ENCODE peak calls at places on chromosomes 2 and 18, in five cellular contexts. V is esophagus squamous epithelium, L is RWPE1, H is AG09309, C is A673. G is an unnamed sample.

GRCh38 chr18:57438669-57439616 is 3.8 kb downstream of the ONECUT2 start:
- DNase-seq in V (no peak), L (no peak), H (no peak), C (no peak), G (no peak)

GRCh38 chr2:27049422-27050280 is 1.8 kb upstream of the AGBL5 start:
- DNase-seq in V (no peak), L (peak), H (no peak), C (no peak), G (peak)

GRCh38 chr18:58101291-58101706 is 57.3 kb downstream of the NEDD4L start:
- DNase-seq in V (no peak), L (no peak), H (no peak), C (no peak), G (no peak)

GRCh38 chr18:65468881-65469280 is 281.9 kb upstream of the CDH7 start:
- DNase-seq in V (no peak), L (no peak), H (no peak), C (no peak), G (no peak)

GRCh38 chr18:55753643-55754255 is 165.8 kb upstream of the TCF4 start:
- DNase-seq in V (no peak), L (peak), H (no peak), C (no peak), G (no peak)

GRCh38 chr2:140882671-140883620 is 1247.9 kb downstream of the LRP1B start:
- DNase-seq in V (no peak), L (no peak), H (no peak), C (peak), G (no peak)

GRCh38 chr18:54906636-54907180 is 52.6 kb downstream of the CCDC68 start:
- DNase-seq in V (no peak), L (no peak), H (peak), C (no peak), G (no peak)

GRCh38 chr2:119517433-119517832 is 6.8 kb downstream of the SCTR start:
- DNase-seq in V (no peak), L (peak), H (no peak), C (peak), G (no peak)

GRCh38 chr2:195649629-195650190 is 7.3 kb upstream of the SLC39A10 start:
- DNase-seq in V (no peak), L (no peak), H (no peak), C (no peak), G (no peak)

GRCh38 chr2:210963386-210963785 is 407.0 kb downstream of the CPS1 start:
- DNase-seq in V (no peak), L (no peak), H (no peak), C (no peak), G (no peak)

GRCh38 chr2:30847329-30847728 is 40.1 kb upstream of the CAPN13 start:
- DNase-seq in V (no peak), L (peak), H (no peak), C (no peak), G (no peak)

GRCh38 chr2:55141572-55142413 is 90.3 kb downstream of the CLHC1 start:
- DNase-seq in V (no peak), L (no peak), H (no peak), C (no peak), G (no peak)

GRCh38 chr2:75065402-75066008 is 107.1 kb downstream of the POLE4 start:
- DNase-seq in V (no peak), L (no peak), H (no peak), C (peak), G (no peak)

GRCh38 chr2:28366496-28367282 is 26.0 kb upstream of the FOSL2 start:
- DNase-seq in V (no peak), L (no peak), H (no peak), C (no peak), G (no peak)

GRCh38 chr2:136206613-136207012 is 88.7 kb upstream of the CXCR4 start:
- DNase-seq in V (peak), L (no peak), H (no peak), C (no peak), G (no peak)

GRCh38 chr2:193868833-193869232 is 1674.1 kb upstream of the TMEFF2 start:
- DNase-seq in V (no peak), L (no peak), H (no peak), C (peak), G (no peak)

GRCh38 chr18:49563130-49563540 is 1.3 kb downstream of the LIPG start:
- DNase-seq in V (no peak), L (peak), H (no peak), C (no peak), G (no peak)

GRCh38 chr2:239605976-239606375 is 205.2 kb upstream of the HDAC4 start:
- DNase-seq in V (no peak), L (no peak), H (no peak), C (no peak), G (no peak)

GRCh38 chr2:178324072-178324471 is 126.9 kb downstream of the PRKRA start:
- DNase-seq in V (no peak), L (no peak), H (no peak), C (no peak), G (no peak)

GRCh38 chr2:42856891-42857632 is 64.7 kb upstream of the HAAO start:
- DNase-seq in V (no peak), L (peak), H (no peak), C (no peak), G (no peak)

GRCh38 chr2:19357383-19358241 is 811 bp downstream of the OSR1 start:
- DNase-seq in V (no peak), L (no peak), H (no peak), C (no peak), G (no peak)

GRCh38 chr2:172556284-172557033 is 569 bp downstream of the PDK1 start:
- DNase-seq in V (peak), L (peak), H (peak), C (peak), G (peak)

GRCh38 chr2:195392446-195393336 is 264.3 kb upstream of the SLC39A10 start:
- DNase-seq in V (no peak), L (no peak), H (no peak), C (no peak), G (no peak)

GRCh38 chr2:45882707-45883106 is 231.2 kb downstream of the PRKCE start:
- DNase-seq in V (no peak), L (no peak), H (no peak), C (no peak), G (no peak)

GRCh38 chr2:64277101-64277849 is 133.1 kb upstream of the PELI1 start:
- DNase-seq in V (no peak), L (no peak), H (no peak), C (peak), G (no peak)

GRCh38 chr2:227365833-227366232 is 13.3 kb downstream of the TM4SF20 start:
- DNase-seq in V (no peak), L (no peak), H (no peak), C (no peak), G (no peak)

GRCh38 chr2:65186872-65187851 is 40.5 kb upstream of the ACTR2 start:
- DNase-seq in V (no peak), L (peak), H (peak), C (peak), G (peak)

GRCh38 chr2:69046221-69046662 is 33.3 kb downstream of the ANTXR1 start:
- DNase-seq in V (no peak), L (peak), H (no peak), C (no peak), G (no peak)
- TF ChIP-seq CTCF in V (no peak), L (no peak), H (no peak), C (no peak), G (no peak)

GRCh38 chr18:75854174-75854573 is 426.7 kb upstream of the SMIM21 start:
- DNase-seq in V (no peak), L (no peak), H (no peak), C (peak), G (no peak)
- TF ChIP-seq CTCF in V (no peak), L (peak), H (no peak), C (peak), G (peak)

DNA sequence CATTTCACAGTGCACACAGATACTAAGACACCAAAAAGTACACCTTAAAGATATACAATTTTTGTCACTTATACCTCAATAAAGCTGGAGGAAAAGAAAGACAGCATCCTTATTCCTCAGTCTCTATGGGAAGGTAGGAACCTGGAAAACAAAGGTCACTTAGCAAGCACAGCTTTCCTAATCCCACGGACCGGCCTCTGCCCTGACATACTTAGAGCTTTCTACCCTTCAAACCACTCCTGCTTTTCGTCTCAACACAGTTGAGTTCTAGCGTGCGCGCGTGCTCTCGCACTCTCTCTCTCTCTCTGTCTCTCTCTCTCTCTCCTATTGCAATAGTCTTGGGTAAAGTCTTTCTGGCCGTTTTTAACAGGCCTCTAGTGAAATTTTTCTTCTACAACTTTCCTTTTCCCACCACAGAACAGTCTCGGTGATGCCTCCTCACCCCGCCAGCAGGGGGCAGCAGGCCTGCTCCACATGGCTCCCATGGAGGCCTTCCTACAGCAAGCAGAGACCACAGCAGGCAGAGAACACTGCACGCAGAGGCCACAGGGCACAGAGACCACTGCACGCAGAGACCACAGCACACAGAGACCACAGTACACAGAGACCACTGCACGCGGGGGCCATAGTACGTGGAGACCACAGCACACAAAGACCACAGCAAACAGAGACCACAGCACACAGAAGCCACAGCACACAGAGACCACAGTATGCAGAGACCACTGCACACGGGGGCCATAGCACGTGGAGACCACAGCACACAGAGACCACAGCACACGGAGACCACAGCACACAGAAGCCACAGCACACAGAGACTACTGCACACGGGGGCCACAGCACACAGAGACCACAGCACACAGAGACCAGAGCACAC is 106.9 kb downstream of the FBXO15 start:
- DNase-seq in V (no peak), L (no peak), H (no peak), C (peak), G (peak)
- TF ChIP-seq CTCF in V (peak), L (peak), H (peak), C (peak), G (peak)

DNA sequence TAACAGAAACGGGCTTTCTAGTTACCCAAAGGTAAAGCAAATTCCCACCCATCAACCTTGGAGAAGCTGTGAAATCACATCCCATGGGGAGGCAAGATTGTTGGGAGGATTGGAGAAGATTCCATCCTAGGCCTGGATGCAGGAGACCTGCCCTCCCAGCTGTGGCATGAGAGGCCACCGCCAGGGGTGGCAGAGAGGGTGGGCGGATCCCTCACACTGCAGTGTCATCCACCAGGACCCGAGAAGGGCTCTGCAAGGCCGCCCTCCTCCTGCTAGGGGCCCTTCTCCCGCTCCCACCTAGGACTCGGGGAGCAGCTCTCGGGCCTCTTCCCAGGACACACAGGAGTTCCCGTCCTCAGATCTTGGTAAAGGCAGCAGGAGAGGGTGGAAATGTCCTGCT is 15.5 kb upstream of the ATG16L1 start:
- DNase-seq in V (no peak), L (no peak), H (no peak), C (no peak), G (no peak)
- TF ChIP-seq CTCF in V (no peak), L (no peak), H (no peak), C (no peak), G (no peak)

GRCh38 chr2:164138750-164139149 is 402.9 kb upstream of the FIGN start:
- DNase-seq in V (no peak), L (no peak), H (no peak), C (no peak), G (no peak)

DNA sequence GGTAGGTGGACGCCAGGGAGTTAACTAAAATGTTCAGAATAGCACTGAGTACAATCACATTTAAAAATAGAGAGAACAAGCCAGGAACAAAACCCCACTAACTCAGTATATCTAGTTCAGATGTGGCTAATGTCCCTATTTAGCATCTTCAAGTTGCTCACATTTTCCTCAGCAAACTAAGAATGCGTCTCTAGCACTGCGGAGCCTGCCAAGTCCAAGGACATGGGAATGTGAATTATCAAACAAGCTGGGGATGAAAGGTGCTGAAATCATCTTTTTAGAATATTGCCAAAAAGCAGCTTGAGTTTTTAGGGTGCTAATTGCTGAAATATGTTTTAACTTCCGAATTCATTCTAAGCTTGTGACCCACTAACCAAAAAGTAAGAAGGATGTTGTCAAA is 398.6 kb upstream of the FIGN start:
- DNase-seq in V (no peak), L (no peak), H (no peak), C (no peak), G (no peak)
- TF ChIP-seq CTCF in V (no peak), L (no peak), H (no peak), C (no peak), G (no peak)

GRCh38 chr2:71482055-71482454 is 28.7 kb downstream of the DYSF start:
- DNase-seq in V (no peak), L (no peak), H (no peak), C (no peak), G (no peak)
- TF ChIP-seq CTCF in V (no peak), L (no peak), H (peak), C (no peak), G (peak)